ENCODE peak calls at places on chromosomes 5 and 9, in seven cellular contexts. P, I, B, L, Y, G and K are unnamed samples.

GRCh38 chr5:109767184-109767995 is 77.7 kb downstream of the MAN2A1 start:
- DNase-seq in P (no peak), I (no peak), B (no peak), L (no peak), Y (no peak), G (no peak), K (no peak)

GRCh38 chr5:171562822-171563221 is 143.4 kb downstream of the FGF18 start:
- DNase-seq in P (peak; percentile 14), I (no peak), B (no peak), L (peak; percentile 29), Y (no peak), G (no peak), K (peak; percentile 16)

GRCh38 chr5:148794729-148795590 is 31.5 kb upstream of the ADRB2 start:
- DNase-seq in P (peak; percentile 80), I (no peak), B (peak; percentile 85), L (peak; percentile 82), Y (no peak), G (no peak), K (peak; percentile 41)

GRCh38 chr9:22157271-22157670 is 148.2 kb upstream of the CDKN2B start:
- DNase-seq in P (peak; percentile 84), I (no peak), B (no peak), L (peak; percentile 87), Y (no peak), G (no peak), K (peak; percentile 49)

GRCh38 chr5:83323557-83323956 is 148.0 kb upstream of the VCAN start:
- DNase-seq in P (no peak), I (no peak), B (no peak), L (no peak), Y (no peak), G (no peak), K (no peak)

GRCh38 chr5:83527191-83527590 is 55.6 kb downstream of the VCAN start:
- DNase-seq in P (no peak), I (no peak), B (no peak), L (no peak), Y (no peak), G (no peak), K (no peak)

GRCh38 chr9:113631093-113631765 is 167.7 kb downstream of the RGS3 start:
- DNase-seq in P (no peak), I (no peak), B (no peak), L (no peak), Y (no peak), G (peak; percentile 43), K (no peak)

GRCh38 chr5:113340537-113340936 is 94.3 kb downstream of the TSSK1B start:
- DNase-seq in P (no peak), I (no peak), B (peak; percentile 27), L (no peak), Y (no peak), G (no peak), K (no peak)

GRCh38 chr9:96450613-96451544 is 910 bp downstream of the HABP4 start:
- DNase-seq in P (peak; percentile 26), I (peak; percentile 20), B (peak; percentile 48), L (peak; percentile 35), Y (no peak), G (peak; percentile 70), K (peak; percentile 36)

GRCh38 chr5:16983022-16983639 is 47.0 kb upstream of the MYO10 start:
- DNase-seq in P (no peak), I (no peak), B (no peak), L (no peak), Y (no peak), G (no peak), K (no peak)

GRCh38 chr5:179328291-179328690 is 17.0 kb downstream of the ADAMTS2 start:
- DNase-seq in P (no peak), I (no peak), B (no peak), L (no peak), Y (no peak), G (peak; percentile 52), K (no peak)

GRCh38 chr5:159947708-159948358 is 31.6 kb downstream of the ADRA1B start:
- DNase-seq in P (peak; percentile 93), I (no peak), B (no peak), L (peak; percentile 93), Y (no peak), G (no peak), K (no peak)

GRCh38 chr5:1235379-1235778 is 10.2 kb downstream of the SLC6A18 start:
- DNase-seq in P (no peak), I (no peak), B (no peak), L (no peak), Y (no peak), G (no peak), K (no peak)
- TF ChIP-seq CTCF in P (no peak), I (no peak), B (no peak), L (no peak), Y (no peak), G (no peak), K (no peak)

GRCh38 chr9:123408313-123409266 is 52.6 kb downstream of the CRB2 start:
- DNase-seq in P (no peak), I (no peak), B (no peak), L (no peak), Y (no peak), G (no peak), K (no peak)
- H3K27ac ChIP-seq in P (no peak overlapping the region), I (no peak overlapping the region), B (no peak overlapping the region), L (no peak overlapping the region), Y (no peak overlapping the region), G (no peak overlapping the region), K (no peak overlapping the region)

GRCh38 chr9:3367185-3367584 is 158.6 kb downstream of the RFX3 start:
- DNase-seq in P (no peak), I (no peak), B (no peak), L (peak; percentile 0), Y (no peak), G (no peak), K (no peak)

GRCh38 chr9:3370715-3371114 is 155.1 kb downstream of the RFX3 start:
- DNase-seq in P (no peak), I (no peak), B (no peak), L (no peak), Y (no peak), G (no peak), K (no peak)

DNA sequence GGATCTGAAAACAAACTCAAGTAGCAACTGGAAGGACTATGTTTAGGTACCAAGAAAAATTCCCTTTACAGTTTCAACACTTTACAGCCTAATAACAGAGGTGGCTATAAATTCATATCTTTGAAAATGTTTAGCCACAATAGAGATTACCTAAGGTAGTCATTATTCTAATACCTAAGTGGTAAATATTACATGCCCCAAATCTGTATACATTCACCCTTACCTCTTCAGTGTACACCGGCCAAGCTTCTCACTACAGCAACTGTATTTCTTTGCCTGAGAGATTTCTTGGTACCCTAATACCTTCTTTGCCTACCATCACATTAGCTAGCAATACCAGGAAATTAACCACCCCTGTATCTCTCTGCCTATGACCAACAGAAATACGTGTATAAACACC is 154.0 kb downstream of the RFX3 start:
- DNase-seq in P (no peak), I (no peak), B (no peak), L (no peak), Y (no peak), G (no peak), K (no peak)
- H3K4me3 ChIP-seq in P (no peak overlapping the region), I (no peak overlapping the region), B (no peak overlapping the region), L (no peak overlapping the region), Y (no peak overlapping the region), G (no peak overlapping the region), K (no peak overlapping the region)

GRCh38 chr5:32848681-32849080 is 137.6 kb downstream of the NPR3 start:
- DNase-seq in P (peak; percentile 49), I (no peak), B (no peak), L (peak; percentile 60), Y (no peak), G (no peak), K (no peak)

GRCh38 chr5:32850792-32851191 is 139.7 kb downstream of the NPR3 start:
- DNase-seq in P (no peak), I (no peak), B (no peak), L (no peak), Y (no peak), G (no peak), K (no peak)

GRCh38 chr5:32851774-32852173 is 140.7 kb downstream of the NPR3 start:
- DNase-seq in P (no peak), I (no peak), B (no peak), L (no peak), Y (no peak), G (no peak), K (no peak)

GRCh38 chr5:32854473-32854872 is 143.4 kb downstream of the NPR3 start:
- DNase-seq in P (no peak), I (no peak), B (peak; percentile 30), L (no peak), Y (no peak), G (no peak), K (no peak)

GRCh38 chr5:32852535-32852934 is 141.4 kb downstream of the NPR3 start:
- DNase-seq in P (peak; percentile 82), I (no peak), B (peak; percentile 53), L (peak; percentile 88), Y (no peak), G (peak; percentile 70), K (peak; percentile 90)
- TF ChIP-seq CTCF in P (peak; percentile 39), I (no peak), B (peak; percentile 71), L (peak; percentile 74), Y (peak; percentile 52), G (peak; percentile 56), K (peak; percentile 62)

GRCh38 chr5:172661536-172661935 is 20.5 kb downstream of the NEURL1B start:
- DNase-seq in P (no peak), I (no peak), B (no peak), L (no peak), Y (no peak), G (peak; percentile 46), K (no peak)
- H3K27ac ChIP-seq in P (no peak overlapping the region), I (no peak overlapping the region), B (no peak overlapping the region), L (peak overlapping the region; percentile 93), Y (no peak overlapping the region), G (peak overlapping the region; percentile 84), K (no peak overlapping the region)

GRCh38 chr5:124866355-124867063 is 120.1 kb upstream of the ZNF608 start:
- DNase-seq in P (peak; percentile 51), I (no peak), B (no peak), L (peak; percentile 63), Y (no peak), G (no peak), K (no peak)
- H3K4me3 ChIP-seq in P (no peak overlapping the region), I (no peak overlapping the region), B (no peak overlapping the region), L (no peak overlapping the region), Y (no peak overlapping the region), G (no peak overlapping the region), K (no peak overlapping the region)